ENCODE peak calls at places on chromosomes 4 and X, in four cellular contexts. D is AG08395; S is fibroblast of mammary gland; O is activated naive CD8-positive, alpha-beta T cell treated with anti-CD3 and anti-CD28 coated beads for 36 hours. K is an unnamed sample.

GRCh38 chrX:101485212-101486064 is at the start of gene ARMCX4:
- DNase-seq in D (peak), S (peak), O (peak), K (peak)

GRCh38 chr4:140790765-140791164 is 34.6 kb upstream of the TBC1D9 start:
- DNase-seq in D (no peak), S (peak), O (no peak), K (no peak)

GRCh38 chr4:5963611-5964010 is 54.6 kb downstream of the C4orf50 start:
- DNase-seq in D (no peak), S (no peak), O (no peak), K (no peak)

GRCh38 chr4:3225946-3226345 is 23.0 kb upstream of the MSANTD1 start:
- DNase-seq in D (no peak), S (no peak), O (no peak), K (no peak)

GRCh38 chr4:145902522-145902921 is 36.1 kb downstream of the ZNF827 start:
- DNase-seq in D (no peak), S (no peak), O (no peak), K (no peak)

GRCh38 chr4:46124773-46125172 is 919 bp upstream of the GABRG1 start:
- DNase-seq in D (no peak), S (no peak), O (no peak), K (peak)

GRCh38 chr4:56658410-56659003 is 22.6 kb downstream of the HOPX start:
- DNase-seq in D (peak), S (peak), O (no peak), K (no peak)

GRCh38 chr4:89212666-89213381 is 94.8 kb downstream of the GPRIN3 start:
- DNase-seq in D (no peak), S (peak), O (no peak), K (no peak)

GRCh38 chr4:126851391-126851790 is 781.4 kb upstream of the INTU start:
- DNase-seq in D (peak), S (peak), O (no peak), K (no peak)

GRCh38 chrX:48684134-48684533 is 535 bp downstream of the WAS start:
- DNase-seq in D (no peak), S (no peak), O (no peak), K (no peak)

GRCh38 chrX:140034916-140035315 is 69.6 kb upstream of the CXorf66 start:
- DNase-seq in D (no peak), S (no peak), O (no peak), K (no peak)

GRCh38 chr4:10245761-10246160 is 129.2 kb upstream of the WDR1 start:
- DNase-seq in D (peak), S (no peak), O (no peak), K (no peak)

GRCh38 chrX:103369479-103369878 is 6.9 kb upstream of the BEX3 start:
- DNase-seq in D (no peak), S (no peak), O (no peak), K (no peak)

GRCh38 chrX:120304241-120304640 is 7.0 kb downstream of the TMEM255A start:
- DNase-seq in D (no peak), S (no peak), O (no peak), K (no peak)

GRCh38 chrX:111511477-111511876 is at the start of gene SERTM2:
- DNase-seq in D (no peak), S (peak), O (no peak), K (no peak)

GRCh38 chr4:140744421-140744820 is 11.8 kb downstream of the TBC1D9 start:
- DNase-seq in D (no peak), S (no peak), O (no peak), K (no peak)

GRCh38 chr4:173529505-173530325 is at the start of gene HAND2:
- DNase-seq in D (peak), S (peak), O (no peak), K (peak)

GRCh38 chr4:123871351-123871750 is 474.8 kb downstream of the SPRY1 start:
- DNase-seq in D (no peak), S (no peak), O (no peak), K (peak)

GRCh38 chrX:83077606-83078005 is 430.5 kb upstream of the POU3F4 start:
- DNase-seq in D (peak), S (no peak), O (no peak), K (no peak)

GRCh38 chr4:7721984-7722551 is 217.6 kb downstream of the AFAP1 start:
- DNase-seq in D (no peak), S (no peak), O (no peak), K (no peak)

GRCh38 chr4:55312491-55313101 is 33.4 kb upstream of the SRD5A3 start:
- DNase-seq in D (peak), S (peak), O (no peak), K (no peak)

GRCh38 chr4:30586850-30587249 is 133.3 kb upstream of the PCDH7 start:
- DNase-seq in D (no peak), S (no peak), O (no peak), K (no peak)

GRCh38 chr4:10917475-10918103 is 233.0 kb upstream of the CLNK start:
- DNase-seq in D (no peak), S (peak), O (no peak), K (no peak)

GRCh38 chr4:103364066-103364465 is 165.9 kb upstream of the CENPE start:
- DNase-seq in D (no peak), S (no peak), O (no peak), K (no peak)

GRCh38 chr4:28357985-28358384 is 1497.3 kb downstream of the STIM2 start:
- DNase-seq in D (peak), S (peak), O (no peak), K (peak)

GRCh38 chrX:71989768-71990167 is 79.1 kb downstream of the NHSL2 start:
- DNase-seq in D (peak), S (peak), O (no peak), K (no peak)

GRCh38 chr4:152713951-152714705 is 34.3 kb upstream of the TMEM154 start:
- DNase-seq in D (no peak), S (no peak), O (no peak), K (no peak)

GRCh38 chr4:142516686-142517145 is 329.4 kb downstream of the INPP4B start:
- DNase-seq in D (peak), S (peak), O (no peak), K (peak)

GRCh38 chrX:132710756-132711155 is 221.9 kb upstream of the MBNL3 start:
- DNase-seq in D (no peak), S (no peak), O (no peak), K (no peak)

K was measured in retina.